ENCODE peak calls at places on chromosomes 5 and 9, in six cellular contexts. One of them, this sample, is unnamed.
A peak's percentile ranks its signal among the peaks of the same experiment; 100 is the strongest.

GRCh38 chr5:10600629-10601245 is 36.9 kb downstream of the ANKRD33B start:
- DNase-seq in mesenchymal stem cell: no peak
- DNase-seq in trophoblast cell: no peak
- DNase-seq in IMR-90: no peak
- DNase-seq in H1: no peak
- DNase-seq in neuronal stem cell: no peak
- DNase-seq in this sample: no peak

GRCh38 chr5:61625682-61626620 is 293.9 kb downstream of the ZSWIM6 start:
- DNase-seq in IMR-90: peak; percentile 11
- DNase-seq in trophoblast cell: peak; percentile 32
- DNase-seq in H1: peak; percentile 83
- DNase-seq in mesenchymal stem cell: peak; percentile 62
- DNase-seq in neuronal stem cell: peak; percentile 40
- DNase-seq in this sample: peak; percentile 79

GRCh38 chr5:34854459-34855174 is 15.7 kb downstream of the TTC23L start:
- DNase-seq in H1: no peak
- DNase-seq in IMR-90: no peak
- DNase-seq in neuronal stem cell: peak; percentile 35
- DNase-seq in mesenchymal stem cell: no peak
- DNase-seq in trophoblast cell: no peak
- DNase-seq in this sample: no peak

GRCh38 chr9:89641980-89642379 is 37.2 kb downstream of the GADD45G start:
- DNase-seq in H1: no peak
- DNase-seq in trophoblast cell: peak; percentile 73
- DNase-seq in IMR-90: no peak
- DNase-seq in neuronal stem cell: no peak
- DNase-seq in mesenchymal stem cell: no peak
- DNase-seq in this sample: no peak

GRCh38 chr9:86795047-86795437 is 152.3 kb downstream of the GAS1 start:
- DNase-seq in trophoblast cell: no peak
- DNase-seq in H1: no peak
- DNase-seq in neuronal stem cell: no peak
- DNase-seq in IMR-90: no peak
- DNase-seq in mesenchymal stem cell: no peak
- DNase-seq in this sample: no peak

GRCh38 chr5:28165116-28165515 is 1126.7 kb upstream of the CDH9 start:
- DNase-seq in mesenchymal stem cell: peak; percentile 32
- DNase-seq in trophoblast cell: no peak
- DNase-seq in H1: no peak
- DNase-seq in IMR-90: no peak
- DNase-seq in neuronal stem cell: no peak
- DNase-seq in this sample: no peak

GRCh38 chr5:125081101-125081500 is 334.7 kb upstream of the ZNF608 start:
- DNase-seq in IMR-90: no peak
- DNase-seq in H1: no peak
- DNase-seq in neuronal stem cell: no peak
- DNase-seq in trophoblast cell: no peak
- DNase-seq in mesenchymal stem cell: no peak
- DNase-seq in this sample: no peak

GRCh38 chr9:115517335-115518075 is 399.5 kb upstream of the TNC start:
- DNase-seq in trophoblast cell: no peak
- DNase-seq in H1: no peak
- DNase-seq in IMR-90: peak; percentile 90
- DNase-seq in neuronal stem cell: no peak
- DNase-seq in mesenchymal stem cell: peak; percentile 29
- DNase-seq in this sample: no peak

GRCh38 chr9:132406554-132407122 is at the start of gene TTF1:
- DNase-seq in IMR-90: peak; percentile 88
- DNase-seq in trophoblast cell: peak; percentile 75
- DNase-seq in neuronal stem cell: peak; percentile 77
- DNase-seq in mesenchymal stem cell: peak; percentile 93
- DNase-seq in H1: peak; percentile 90
- DNase-seq in this sample: peak; percentile 95

GRCh38 chr9:132401791-132402190 is 4.8 kb downstream of the TTF1 start:
- DNase-seq in mesenchymal stem cell: no peak
- DNase-seq in H1: no peak
- DNase-seq in neuronal stem cell: no peak
- DNase-seq in IMR-90: no peak
- DNase-seq in trophoblast cell: no peak
- DNase-seq in this sample: no peak

GRCh38 chr9:132407196-132407595 is 556 bp upstream of the TTF1 start:
- DNase-seq in mesenchymal stem cell: no peak
- DNase-seq in neuronal stem cell: no peak
- DNase-seq in H1: no peak
- DNase-seq in IMR-90: no peak
- DNase-seq in trophoblast cell: no peak
- DNase-seq in this sample: no peak

GRCh38 chr9:132408521-132408920 is 1.5 kb upstream of the CFAP77 start:
- DNase-seq in IMR-90: no peak
- DNase-seq in mesenchymal stem cell: no peak
- DNase-seq in trophoblast cell: no peak
- DNase-seq in neuronal stem cell: no peak
- DNase-seq in H1: no peak
- DNase-seq in this sample: no peak

DNA sequence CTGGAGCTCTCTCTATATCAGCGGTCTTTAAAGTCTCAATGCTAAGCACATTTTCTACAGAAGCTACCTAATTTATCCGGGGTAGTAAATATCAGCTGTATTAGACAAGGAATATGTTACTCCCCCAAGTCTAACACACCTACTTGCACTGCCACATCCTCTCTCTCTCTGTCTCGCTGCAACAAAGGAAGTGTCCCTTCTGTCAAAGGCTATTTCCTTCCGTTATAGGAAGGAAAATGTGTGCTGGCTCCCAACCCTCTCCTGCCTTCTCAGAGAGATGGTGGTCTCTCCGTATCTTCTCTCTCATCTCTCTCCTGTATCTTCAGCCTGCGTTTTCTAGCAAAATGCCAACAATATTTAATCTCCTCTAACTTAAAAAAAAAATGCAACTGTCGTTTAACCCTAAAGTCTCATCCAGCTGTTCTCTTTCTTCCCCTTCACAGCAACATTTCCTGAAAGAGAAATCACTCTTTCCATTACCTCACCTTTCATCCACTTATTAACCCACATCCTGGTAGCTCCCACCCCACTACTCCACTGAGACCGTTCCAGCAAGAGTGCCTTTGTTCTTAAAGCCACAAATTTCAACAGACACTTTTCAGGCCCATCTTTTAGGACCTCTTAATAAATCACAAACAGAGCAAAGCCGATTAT is 2.3 kb downstream of the TTF1 start:
- DNase-seq in mesenchymal stem cell: peak; percentile 26
- DNase-seq in neuronal stem cell: no peak
- DNase-seq in IMR-90: no peak
- DNase-seq in H1: no peak
- DNase-seq in trophoblast cell: no peak
- DNase-seq in this sample: no peak
- H3K14ac ChIP-seq in mesenchymal stem cell: no peak overlapping the region
- H3K14ac ChIP-seq in neuronal stem cell: no peak overlapping the region
- H3K14ac ChIP-seq in IMR-90: no peak overlapping the region
- H3K14ac ChIP-seq in H1: no peak overlapping the region
- H3K14ac ChIP-seq in trophoblast cell: no peak overlapping the region
- H3K14ac ChIP-seq in this sample: no peak overlapping the region

GRCh38 chr5:150465926-150466325 is 16.4 kb upstream of the RPS14 start:
- DNase-seq in neuronal stem cell: no peak
- DNase-seq in mesenchymal stem cell: no peak
- DNase-seq in IMR-90: no peak
- DNase-seq in trophoblast cell: no peak
- DNase-seq in H1: no peak
- DNase-seq in this sample: no peak
- H2AK5ac ChIP-seq in neuronal stem cell: peak overlapping the region; percentile 92
- H2AK5ac ChIP-seq in mesenchymal stem cell: peak overlapping the region; percentile 75
- H2AK5ac ChIP-seq in IMR-90: peak overlapping the region; percentile 56
- H2AK5ac ChIP-seq in trophoblast cell: peak overlapping the region; percentile 23
- H2AK5ac ChIP-seq in H1: no peak overlapping the region
- H2AK5ac ChIP-seq in this sample: no peak overlapping the region

GRCh38 chr5:177043958-177044357 is 21.5 kb downstream of the ZNF346 start:
- DNase-seq in IMR-90: no peak
- DNase-seq in trophoblast cell: no peak
- DNase-seq in neuronal stem cell: no peak
- DNase-seq in mesenchymal stem cell: no peak
- DNase-seq in H1: no peak
- DNase-seq in this sample: no peak
- H3K14ac ChIP-seq in IMR-90: no peak overlapping the region
- H3K14ac ChIP-seq in trophoblast cell: no peak overlapping the region
- H3K14ac ChIP-seq in neuronal stem cell: no peak overlapping the region
- H3K14ac ChIP-seq in mesenchymal stem cell: no peak overlapping the region
- H3K14ac ChIP-seq in H1: no peak overlapping the region
- H3K14ac ChIP-seq in this sample: no peak overlapping the region

DNA sequence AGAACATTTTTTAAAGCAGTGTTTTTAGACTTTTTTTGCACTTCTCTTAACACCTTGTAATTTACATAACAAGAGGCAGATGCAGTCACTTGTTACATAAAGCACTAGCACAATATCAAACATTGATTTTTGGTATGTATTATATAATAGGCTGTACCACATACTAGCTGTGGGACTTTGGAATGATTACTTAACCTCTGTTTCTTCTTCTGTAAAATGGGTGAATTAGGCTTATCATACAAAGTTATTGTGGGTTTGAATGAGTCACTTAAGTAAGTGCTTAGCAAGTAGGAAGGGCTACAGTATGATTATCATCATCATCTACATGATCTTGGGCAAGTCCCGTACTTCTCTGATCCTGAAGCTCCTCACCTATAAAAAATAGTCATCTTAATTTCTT is 2.1 kb downstream of the FAM81B start:
- DNase-seq in mesenchymal stem cell: no peak
- DNase-seq in H1: no peak
- DNase-seq in IMR-90: no peak
- DNase-seq in trophoblast cell: no peak
- DNase-seq in neuronal stem cell: no peak
- DNase-seq in this sample: no peak
- H2AK5ac ChIP-seq in mesenchymal stem cell: no peak overlapping the region
- H2AK5ac ChIP-seq in H1: no peak overlapping the region
- H2AK5ac ChIP-seq in IMR-90: no peak overlapping the region
- H2AK5ac ChIP-seq in trophoblast cell: no peak overlapping the region
- H2AK5ac ChIP-seq in neuronal stem cell: no peak overlapping the region
- H2AK5ac ChIP-seq in this sample: no peak overlapping the region

DNA sequence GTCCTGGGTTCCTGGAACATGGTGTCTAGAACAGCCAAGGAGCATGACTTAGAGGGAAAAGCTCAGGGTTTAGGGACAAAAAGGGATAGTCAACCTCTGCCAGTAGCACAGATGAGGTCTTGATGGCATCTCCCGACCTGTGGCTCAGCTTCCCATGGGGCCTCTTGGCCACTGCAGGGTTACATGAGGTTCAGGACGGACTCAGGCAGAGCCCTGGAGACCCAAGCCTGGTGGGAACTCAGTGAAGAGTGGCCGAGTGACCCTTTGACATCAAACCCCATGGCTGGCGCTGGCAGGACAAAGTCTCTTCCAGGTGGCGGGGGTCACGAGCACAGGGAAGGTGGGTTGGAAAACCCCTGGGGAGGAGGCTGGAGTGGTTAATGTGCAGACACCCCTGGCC is 57.8 kb downstream of the MTRR start:
- DNase-seq in H1: no peak
- DNase-seq in trophoblast cell: no peak
- DNase-seq in neuronal stem cell: no peak
- DNase-seq in mesenchymal stem cell: no peak
- DNase-seq in IMR-90: no peak
- DNase-seq in this sample: no peak
- H3K14ac ChIP-seq in H1: no peak overlapping the region
- H3K14ac ChIP-seq in trophoblast cell: no peak overlapping the region
- H3K14ac ChIP-seq in neuronal stem cell: no peak overlapping the region
- H3K14ac ChIP-seq in mesenchymal stem cell: no peak overlapping the region
- H3K14ac ChIP-seq in IMR-90: peak overlapping the region; percentile 71
- H3K14ac ChIP-seq in this sample: no peak overlapping the region

This sample was measured in H9.